ENCODE peak calls at places on chromosomes 6 and 20, in four cellular contexts. M is GM12878, Y is HepG2, A is H1. N is an unnamed sample.
A peak's percentile ranks its signal among the peaks of the same experiment; 100 is the strongest.

GRCh38 chr6:39200498-39201020 is 28.7 kb downstream of the KCNK5 start:
- DNase-seq in A (no peak), Y (no peak), M (no peak), N (no peak)

GRCh38 chr6:109465772-109466171 is 10.2 kb upstream of the MICAL1 start:
- DNase-seq in A (no peak), M (no peak), Y (no peak), N (no peak)

GRCh38 chr6:151044465-151045441 is 179.3 kb downstream of the MTHFD1L start:
- DNase-seq in M (no peak), Y (peak; percentile 93), A (no peak), N (no peak)

GRCh38 chr6:31186052-31186734 is 15.7 kb upstream of the POU5F1 start:
- DNase-seq in Y (peak; percentile 75), M (no peak), A (no peak), N (no peak)

GRCh38 chr20:10762216-10762615 is 88.4 kb upstream of the JAG1 start:
- DNase-seq in A (no peak), Y (no peak), M (no peak), N (no peak)

GRCh38 chr6:3628143-3628840 is 123.2 kb downstream of the PXDC1 start:
- DNase-seq in Y (no peak), M (no peak), A (no peak), N (no peak)

GRCh38 chr6:166770216-166771116 is 143.4 kb upstream of the RPS6KA2 start:
- DNase-seq in Y (no peak), A (no peak), M (no peak), N (no peak)

GRCh38 chr20:50019466-50020256 is 36.9 kb downstream of the SNAI1 start:
- DNase-seq in M (no peak), A (no peak), Y (no peak), N (no peak)

GRCh38 chr6:139124887-139125672 is 9.8 kb upstream of the HECA start:
- DNase-seq in A (no peak), M (peak; percentile 54), Y (peak; percentile 61), N (peak; percentile 23)

GRCh38 chr20:21656299-21657067 is 49.0 kb upstream of the PAX1 start:
- DNase-seq in A (no peak), M (no peak), Y (no peak), N (no peak)

GRCh38 chr6:39934060-39934757 is at the start of gene MOCS1:
- DNase-seq in Y (peak; percentile 70), M (no peak), A (peak; percentile 56), N (peak; percentile 47)

GRCh38 chr20:32477594-32478512 is 107.3 kb downstream of the NOL4L start:
- DNase-seq in M (no peak), A (no peak), Y (no peak), N (no peak)

GRCh38 chr20:58700823-58701222 is 8.2 kb downstream of the NPEPL1 start:
- DNase-seq in M (no peak), Y (no peak), A (no peak), N (no peak)

GRCh38 chr20:33789109-33789857 is 21.9 kb upstream of the CHMP4B start:
- DNase-seq in Y (peak; percentile 83), A (no peak), M (no peak), N (no peak)

GRCh38 chr6:32047855-32048766 is 9.9 kb downstream of the CYP21A2 start:
- DNase-seq in Y (peak; percentile 84), M (no peak), A (peak; percentile 31), N (no peak)

GRCh38 chr6:6942826-6943225 is 164.9 kb upstream of the RREB1 start:
- DNase-seq in M (peak; percentile 11), Y (no peak), A (no peak), N (no peak)

GRCh38 chr6:156449569-156449968 is 327.6 kb upstream of the ARID1B start:
- DNase-seq in M (no peak), A (no peak), Y (no peak), N (no peak)

GRCh38 chr6:3957321-3957720 is 108.1 kb downstream of the FAM50B start:
- DNase-seq in M (no peak), A (no peak), Y (no peak), N (no peak)

GRCh38 chr6:31513456-31514165 is 15.2 kb upstream of the MCCD1 start:
- DNase-seq in M (no peak), A (no peak), Y (no peak), N (no peak)

GRCh38 chr6:90216081-90216977 is 80.3 kb downstream of the BACH2 start:
- DNase-seq in Y (peak; percentile 33), A (no peak), M (no peak), N (no peak)

GRCh38 chr6:74605942-74606341 is 599.9 kb downstream of the COL12A1 start:
- DNase-seq in Y (no peak), A (no peak), M (no peak), N (no peak)

GRCh38 chr6:170017603-170018274 is 266.3 kb downstream of the ERMARD start:
- DNase-seq in M (no peak), Y (no peak), A (no peak), N (no peak)

GRCh38 chr6:13989424-13990144 is 64.8 kb downstream of the RNF182 start:
- DNase-seq in Y (no peak), A (no peak), M (no peak), N (no peak)

GRCh38 chr20:58433759-58434158 is 44.7 kb downstream of the VAPB start:
- DNase-seq in A (no peak), Y (no peak), M (no peak), N (no peak)

GRCh38 chr6:158286413-158286812 is 25.9 kb upstream of the TULP4 start:
- DNase-seq in M (no peak), Y (no peak), A (no peak), N (no peak)

GRCh38 chr6:82083646-82084045 is 163.9 kb downstream of the IBTK start:
- DNase-seq in Y (no peak), A (no peak), M (no peak), N (no peak)

GRCh38 chr6:21953831-21954801 is 342.7 kb downstream of the PRL start:
- DNase-seq in A (no peak), M (no peak), Y (peak; percentile 15), N (no peak)

GRCh38 chr6:3825331-3825831 is 23.8 kb upstream of the FAM50B start:
- DNase-seq in Y (peak; percentile 77), M (no peak), A (peak; percentile 33), N (no peak)

GRCh38 chr6:88612631-88613030 is 350.8 kb downstream of the RNGTT start:
- DNase-seq in Y (no peak), A (no peak), M (no peak), N (no peak)

GRCh38 chr20:20627471-20627870 is 85.0 kb downstream of the RALGAPA2 start:
- DNase-seq in M (no peak), A (no peak), Y (no peak), N (no peak)

GRCh38 chr20:20630551-20630950 is 81.9 kb downstream of the RALGAPA2 start:
- DNase-seq in A (no peak), M (no peak), Y (no peak), N (no peak)

GRCh38 chr20:20635006-20635405 is 77.4 kb downstream of the RALGAPA2 start:
- DNase-seq in A (no peak), M (no peak), Y (no peak), N (no peak)

GRCh38 chr20:20628314-20628713 is 84.1 kb downstream of the RALGAPA2 start:
- DNase-seq in Y (no peak), M (no peak), A (no peak), N (no peak)

DNA sequence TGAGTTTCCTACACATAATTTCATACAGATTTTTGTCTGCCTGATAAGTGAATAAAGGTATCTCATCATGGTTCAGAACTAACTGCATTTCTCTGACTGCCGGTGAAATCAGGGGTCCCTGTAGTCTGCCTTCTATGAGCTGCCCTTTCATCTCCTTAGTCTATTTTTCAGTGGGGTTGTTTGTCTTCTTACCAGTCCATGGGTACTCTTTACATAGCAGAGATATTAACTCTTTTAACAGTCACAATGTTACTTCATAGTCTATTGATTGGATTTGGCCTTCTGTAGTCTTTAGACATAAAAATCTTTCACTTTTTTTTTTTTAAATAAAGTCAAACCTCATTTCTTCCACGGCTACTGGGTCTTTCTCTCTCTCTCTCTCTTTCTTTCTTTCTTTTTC is 79.8 kb downstream of the RALGAPA2 start:
- DNase-seq in M (no peak), Y (peak; percentile 40), A (no peak), N (no peak)
- H3K36me3 ChIP-seq in M (peaks cover 6% of the 10 kb centered on the region), Y (peaks cover 29% of the 10 kb centered on the region), A (peaks cover 11% of the 10 kb centered on the region), N (peaks cover 14% of the 10 kb centered on the region)

GRCh38 chr20:48727226-48727625 is 100.6 kb downstream of the PREX1 start:
- DNase-seq in A (no peak), Y (no peak), M (no peak), N (no peak)
- TF ChIP-seq SUZ12 in A (no peak), Y (no peak), M (no peak), N (no peak)

GRCh38 chr6:41342241-41342640 is 6.8 kb downstream of the NCR2 start:
- DNase-seq in Y (no peak), M (no peak), A (no peak), N (no peak)
- H3K36me3 ChIP-seq in Y (no peaks in the 10 kb centered on the region), M (no peaks in the 10 kb centered on the region), A (no peaks in the 10 kb centered on the region), N (no peaks in the 10 kb centered on the region)

GRCh38 chr6:107812370-107812769 is 11.7 kb downstream of the SCML4 start:
- DNase-seq in A (no peak), M (no peak), Y (no peak), N (no peak)

GRCh38 chr6:107811591-107812218 is 12.4 kb downstream of the SCML4 start:
- DNase-seq in M (no peak), A (no peak), Y (no peak), N (no peak)

GRCh38 chr6:107806675-107807074 is 17.4 kb downstream of the SCML4 start:
- DNase-seq in A (no peak), M (no peak), Y (no peak), N (no peak)

GRCh38 chr6:107807186-107807585 is 16.9 kb downstream of the SCML4 start:
- DNase-seq in Y (no peak), M (no peak), A (no peak), N (no peak)

GRCh38 chr6:107809966-107810365 is 14.1 kb downstream of the SCML4 start:
- DNase-seq in M (no peak), A (no peak), Y (no peak), N (no peak)
- TF ChIP-seq SUZ12 in M (no peak), A (no peak), Y (no peak), N (no peak)